ENCODE peak calls at places on chromosomes 4 and X, in seven cellular contexts. S is GM23248; A is ovary; K is choroid plexus epithelial cell; V is CD8-positive, alpha-beta memory T cell; W is mesendoderm; J is colonic mucosa. H is an unnamed sample.
A peak's percentile ranks its signal among the peaks of the same experiment; 100 is the strongest.

GRCh38 chr4:56791316-56791715 is 30.2 kb downstream of the SPINK2 start:
- DNase-seq in S (no peak), A (no peak), K (no peak), V (no peak), W (no peak), J (no peak), H (no peak)

GRCh38 chrX:46444011-46444410 is 101.2 kb downstream of the ZNF674 start:
- DNase-seq in S (peak; percentile 86), A (no peak), K (peak; percentile 87), V (no peak), W (peak; percentile 84), J (no peak), H (peak; percentile 31)

GRCh38 chr4:1575418-1576199 is 108.5 kb downstream of the FAM53A start:
- DNase-seq in S (no peak), A (no peak), K (no peak), V (no peak), W (no peak), J (no peak), H (no peak)

GRCh38 chr4:1316537-1317168 is 27.0 kb downstream of the MAEA start:
- DNase-seq in S (no peak), A (no peak), K (no peak), V (no peak), W (no peak), J (no peak), H (no peak)

GRCh38 chr4:163866728-163867313 is 372.3 kb downstream of the TMA16 start:
- DNase-seq in S (no peak), A (no peak), K (no peak), V (no peak), W (peak; percentile 0), J (no peak), H (no peak)

GRCh38 chrX:53717205-53717604 is 30.7 kb upstream of the HUWE1 start:
- DNase-seq in S (no peak), A (no peak), K (no peak), V (no peak), W (no peak), J (no peak), H (no peak)

GRCh38 chr4:142818476-142818875 is 27.6 kb downstream of the INPP4B start:
- DNase-seq in S (no peak), A (no peak), K (no peak), V (no peak), W (no peak), J (no peak), H (no peak)

GRCh38 chr4:71559957-71560541 is 221.2 kb downstream of the SLC4A4 start:
- DNase-seq in S (peak; percentile 50), A (no peak), K (peak; percentile 40), V (no peak), W (no peak), J (no peak), H (no peak)

DNA sequence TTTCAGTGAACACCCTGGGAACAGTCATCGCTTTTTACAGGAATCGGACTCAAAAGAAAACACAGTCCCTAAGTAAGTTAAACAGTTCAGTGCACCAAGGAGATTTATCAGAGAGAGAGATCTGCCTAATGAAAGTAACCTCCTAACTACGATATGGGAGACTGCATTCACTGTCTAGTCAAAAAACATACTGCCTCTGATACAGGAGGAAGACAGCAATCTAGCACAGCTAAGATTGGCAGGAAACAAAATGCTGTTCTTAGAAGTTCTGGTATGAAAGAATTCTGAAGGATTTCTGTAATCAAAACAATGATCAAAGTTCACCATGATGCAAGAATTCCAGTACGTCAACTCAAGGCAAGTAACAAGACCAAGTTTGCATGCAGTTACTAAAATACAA is 92.8 kb downstream of the MAML3 start:
- DNase-seq in S (no peak), A (no peak), K (peak; percentile 88), V (no peak), W (no peak), J (no peak), H (no peak)
- H3K4me3 ChIP-seq in S (no peak overlapping the region), A (no peak overlapping the region), K (no peak overlapping the region), V (no peak overlapping the region), W (no peak overlapping the region), J (no peak overlapping the region), H (no peak overlapping the region)

GRCh38 chr4:76589402-76589801 is 154.4 kb downstream of the SHROOM3 start:
- DNase-seq in S (peak; percentile 88), A (no peak), K (peak; percentile 65), V (no peak), W (peak; percentile 81), J (peak; percentile 68), H (no peak)

GRCh38 chr4:76591992-76592391 is 157.0 kb downstream of the SHROOM3 start:
- DNase-seq in S (no peak), A (no peak), K (no peak), V (no peak), W (no peak), J (no peak), H (no peak)

GRCh38 chr4:76588268-76588667 is 153.2 kb downstream of the SHROOM3 start:
- DNase-seq in S (no peak), A (no peak), K (no peak), V (no peak), W (peak; percentile 79), J (no peak), H (no peak)

GRCh38 chr4:76590847-76591281 is 155.8 kb downstream of the SHROOM3 start:
- DNase-seq in S (peak; percentile 68), A (no peak), K (peak; percentile 55), V (no peak), W (no peak), J (no peak), H (no peak)

DNA sequence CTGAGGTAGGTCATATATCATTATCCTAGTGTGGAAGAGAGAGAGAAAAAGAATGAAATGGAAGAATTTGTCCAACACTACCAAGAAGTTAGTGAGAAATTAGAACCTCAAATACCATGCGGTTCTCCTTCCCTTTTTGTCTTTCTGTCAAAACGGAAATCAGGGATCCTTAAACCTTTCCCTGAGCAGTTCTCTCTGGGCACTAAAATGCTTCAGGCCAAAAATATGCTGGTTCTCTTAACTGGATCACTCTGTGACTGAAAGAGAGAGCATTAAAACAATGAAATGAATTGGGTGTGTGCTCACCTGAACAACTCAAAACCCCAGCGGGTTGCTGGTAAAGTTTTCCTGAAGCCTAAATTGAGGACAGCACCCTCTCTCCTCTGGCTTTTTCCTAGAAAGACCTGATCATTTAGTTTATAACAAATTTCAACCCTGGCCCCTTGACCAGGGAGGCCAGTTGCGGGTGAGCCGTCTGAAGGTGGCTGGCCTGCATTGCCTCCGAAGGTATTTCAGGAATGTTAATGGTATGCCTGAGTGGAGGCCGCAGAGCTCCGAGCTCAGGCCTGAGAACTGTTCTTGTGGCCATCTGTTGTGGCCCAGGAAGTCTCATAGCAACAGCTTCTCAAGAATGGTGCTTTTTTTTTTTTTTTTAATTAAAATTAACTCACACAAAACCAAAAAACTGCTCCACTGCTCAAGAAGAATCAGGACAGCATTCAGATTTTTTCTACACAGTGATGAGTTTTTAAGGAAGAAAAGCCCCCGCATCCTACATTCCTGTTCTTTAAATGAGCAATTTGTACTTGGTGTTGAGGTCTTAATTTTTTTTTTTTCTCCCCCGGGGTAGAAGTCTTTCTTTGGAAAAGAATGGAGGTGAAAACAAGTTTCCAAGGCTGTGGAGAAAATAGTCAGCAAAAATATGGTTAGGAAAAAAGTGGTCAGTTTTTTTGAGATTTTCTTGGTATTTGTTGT is 155.1 kb downstream of the SHROOM3 start:
- DNase-seq in S (peak; percentile 90), A (peak; percentile 58), K (peak; percentile 98), V (no peak), W (peak; percentile 99), J (peak; percentile 54), H (no peak)
- H3K4me3 ChIP-seq in S (peak overlapping the region; percentile 25), A (no peak overlapping the region), K (no peak overlapping the region), V (no peak overlapping the region), W (no peak overlapping the region), J (no peak overlapping the region), H (no peak overlapping the region)

GRCh38 chrX:71636438-71637252 is 18.3 kb upstream of the CXCR3 start:
- DNase-seq in S (no peak), A (no peak), K (no peak), V (no peak), W (no peak), J (no peak), H (no peak)

GRCh38 chrX:71638409-71638808 is 20.1 kb upstream of the CXCR3 start:
- DNase-seq in S (no peak), A (no peak), K (no peak), V (no peak), W (no peak), J (no peak), H (no peak)

GRCh38 chrX:71637253-71637618 is 18.9 kb upstream of the CXCR3 start:
- DNase-seq in S (peak; percentile 67), A (no peak), K (no peak), V (no peak), W (no peak), J (no peak), H (no peak)

GRCh38 chrX:71640002-71640401 is 21.7 kb upstream of the CXCR3 start:
- DNase-seq in S (no peak), A (no peak), K (no peak), V (peak; percentile 44), W (no peak), J (no peak), H (no peak)

DNA sequence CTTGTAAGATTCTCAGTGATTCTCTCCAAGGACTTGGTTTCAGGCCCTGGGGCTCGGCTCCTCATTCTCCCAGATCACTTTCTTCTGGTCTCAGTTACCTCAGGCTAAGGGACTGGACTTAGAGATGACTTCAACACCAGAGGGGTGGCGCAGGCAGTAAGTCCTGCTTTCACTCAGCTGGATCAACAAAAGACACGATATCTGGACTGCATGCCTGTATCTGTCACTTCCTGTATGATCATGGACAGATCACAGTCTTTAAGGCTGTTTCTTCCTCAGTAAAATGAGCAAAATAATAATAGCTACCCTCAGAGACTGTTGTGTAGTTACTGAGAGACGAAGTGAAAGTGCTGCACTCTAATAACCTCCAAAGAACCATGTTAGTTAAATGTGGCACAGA is 19.5 kb upstream of the CXCR3 start:
- DNase-seq in S (peak; percentile 68), A (no peak), K (peak; percentile 49), V (no peak), W (no peak), J (no peak), H (no peak)
- H3K4me3 ChIP-seq in S (peak overlapping the region; percentile 57), A (no peak overlapping the region), K (no peak overlapping the region), V (no peak overlapping the region), W (no peak overlapping the region), J (no peak overlapping the region), H (no peak overlapping the region)

GRCh38 chrX:150570512-150570911 is 2.1 kb downstream of the MTM1 start:
- DNase-seq in S (no peak), A (no peak), K (peak; percentile 45), V (no peak), W (no peak), J (no peak), H (peak; percentile 39)
- H3K4me3 ChIP-seq in S (no peak overlapping the region), A (no peak overlapping the region), K (no peak overlapping the region), V (peak overlapping the region; percentile 46), W (no peak overlapping the region), J (peak overlapping the region; percentile 54), H (peak overlapping the region; percentile 71)

GRCh38 chr4:153684182-153685073 is at the start of gene TLR2:
- DNase-seq in S (peak; percentile 47), A (peak; percentile 61), K (peak; percentile 25), V (peak; percentile 37), W (peak; percentile 63), J (peak; percentile 73), H (peak; percentile 61)

GRCh38 chr4:153679476-153679875 is 4.6 kb upstream of the TLR2 start:
- DNase-seq in S (no peak), A (no peak), K (no peak), V (no peak), W (no peak), J (no peak), H (no peak)

DNA sequence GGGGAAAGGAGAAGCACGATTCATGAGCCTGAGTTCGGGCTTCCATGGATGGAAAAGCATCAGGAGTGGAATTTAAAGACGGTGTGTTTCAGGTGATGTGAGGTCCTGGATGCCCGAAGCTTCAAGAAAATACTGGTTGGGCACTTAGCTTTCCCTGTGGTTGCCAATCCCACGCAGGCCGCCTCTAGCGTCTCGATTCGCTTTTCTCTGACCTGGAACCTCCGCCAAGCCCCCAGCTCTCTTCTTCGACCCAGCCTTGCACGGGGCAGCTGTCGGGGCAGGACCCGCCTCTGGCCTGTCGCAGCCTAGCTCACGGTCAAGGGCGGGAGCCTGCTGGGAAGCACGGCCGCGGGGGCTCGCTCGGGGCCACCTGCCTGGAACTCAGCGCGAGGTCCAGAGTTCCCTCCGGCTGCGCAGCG is 308 bp upstream of the TLR2 start:
- DNase-seq in S (no peak), A (no peak), K (no peak), V (no peak), W (peak; percentile 42), J (no peak), H (no peak)
- H3K4me3 ChIP-seq in S (peak overlapping the region; percentile 67), A (peak overlapping the region; percentile 44), K (peak overlapping the region; percentile 62), V (peak overlapping the region; percentile 1), W (peak overlapping the region; percentile 37), J (peak overlapping the region; percentile 61), H (peak overlapping the region; percentile 89)

H was measured in HL-60.